ENCODE peak calls at places on chromosomes 13 and 19, in four cellular contexts. D, U, F and L are unnamed samples.

GRCh38 chr13:41428155-41428554 is 29.2 kb upstream of the RGCC start:
- DNase-seq in F (no peak), U (no peak), D (no peak), L (peak; percentile 65)

GRCh38 chr19:10593820-10594637 is 6.9 kb upstream of the AP1M2 start:
- DNase-seq in U (peak; percentile 72), F (no peak), D (no peak), L (no peak)

GRCh38 chr19:53982611-53983010 is 8.8 kb upstream of the CACNG6 start:
- DNase-seq in D (peak; percentile 79), F (no peak), U (no peak), L (peak; percentile 80)

GRCh38 chr19:45471866-45472556 is 4.2 kb downstream of the FOSB start:
- DNase-seq in F (no peak), D (no peak), U (no peak), L (no peak)

GRCh38 chr13:113091891-113092775 is 13.5 kb upstream of the F7 start:
- DNase-seq in F (no peak), U (no peak), D (no peak), L (no peak)

GRCh38 chr13:80040219-80040976 is 300.5 kb downstream of the SPRY2 start:
- DNase-seq in F (no peak), D (peak; percentile 92), U (no peak), L (no peak)

GRCh38 chr19:57570707-57571106 is 8.0 kb downstream of the ZNF416 start:
- DNase-seq in F (no peak), U (no peak), D (no peak), L (no peak)

GRCh38 chr19:42355896-42356295 is 30.5 kb downstream of the MEGF8 start:
- DNase-seq in D (no peak), F (no peak), U (no peak), L (no peak)

GRCh38 chr19:46076951-46077814 is 36.4 kb upstream of the IGFL4 start:
- DNase-seq in U (no peak), F (peak; percentile 90), D (peak; percentile 90), L (peak; percentile 90)

GRCh38 chr13:39900106-39900750 is 244.8 kb downstream of the COG6 start:
- DNase-seq in U (no peak), F (no peak), D (no peak), L (no peak)

GRCh38 chr19:43957891-43958290 is 6.9 kb downstream of the ZNF221 start:
- DNase-seq in F (no peak), D (no peak), U (no peak), L (no peak)

GRCh38 chr19:14073925-14074838 is 1.6 kb downstream of the MISP3 start:
- DNase-seq in F (peak; percentile 61), U (no peak), D (no peak), L (peak; percentile 67)

GRCh38 chr13:113366031-113366588 is 2.2 kb upstream of the GRTP1 start:
- DNase-seq in D (no peak), F (peak; percentile 25), U (no peak), L (no peak)

GRCh38 chr19:50050406-50051223 is 24.8 kb downstream of the ZNF473 start:
- DNase-seq in F (peak; percentile 90), D (peak; percentile 68), U (peak; percentile 23), L (peak; percentile 86)

GRCh38 chr19:50046649-50047503 is 21.1 kb downstream of the ZNF473 start:
- DNase-seq in U (no peak), F (peak; percentile 34), D (peak; percentile 65), L (peak; percentile 50)

GRCh38 chr19:49217382-49217781 is 59.8 kb downstream of the TRPM4 start:
- DNase-seq in U (no peak), D (no peak), F (peak; percentile 1), L (no peak)

GRCh38 chr19:57512845-57513244 is 13.1 kb downstream of the ZNF773 start:
- DNase-seq in U (no peak), D (peak; percentile 60), F (no peak), L (no peak)

GRCh38 chr13:71149498-71150363 is 717.3 kb downstream of the DACH1 start:
- DNase-seq in U (no peak), F (no peak), D (no peak), L (no peak)

GRCh38 chr19:51359294-51359693 is 6.9 kb downstream of the ETFB start:
- DNase-seq in F (no peak), D (peak; percentile 76), U (no peak), L (no peak)

GRCh38 chr13:68099616-68100015 is 869.5 kb upstream of the PCDH9 start:
- DNase-seq in U (no peak), D (peak; percentile 11), F (no peak), L (no peak)

GRCh38 chr19:860481-861098 is 1.1 kb downstream of the CFD start:
- DNase-seq in D (peak; percentile 89), U (no peak), F (peak; percentile 94), L (peak; percentile 83)

GRCh38 chr19:17779281-17779930 is 15.5 kb upstream of the B3GNT3 start:
- DNase-seq in F (peak; percentile 81), U (no peak), D (peak; percentile 90), L (peak; percentile 49)

GRCh38 chr19:17788632-17789031 is 6.3 kb upstream of the B3GNT3 start:
- DNase-seq in U (no peak), F (no peak), D (no peak), L (no peak)

GRCh38 chr19:17787274-17787913 is 7.5 kb upstream of the B3GNT3 start:
- DNase-seq in F (no peak), U (no peak), D (no peak), L (no peak)

GRCh38 chr19:17780781-17781180 is 14.2 kb upstream of the B3GNT3 start:
- DNase-seq in U (no peak), D (no peak), F (no peak), L (no peak)

GRCh38 chr19:17784201-17785008 is 10.5 kb upstream of the B3GNT3 start:
- DNase-seq in D (peak; percentile 76), F (peak; percentile 81), U (no peak), L (peak; percentile 93)
- TF ChIP-seq CTCF in D (peak; percentile 64), F (peak; percentile 87), U (peak; percentile 83), L (peak; percentile 83)

GRCh38 chr19:2986951-2987491 is 9.7 kb downstream of the TLE6 start:
- DNase-seq in F (no peak), D (no peak), U (no peak), L (peak; percentile 88)
- TF ChIP-seq EP300 in F (no peak), D (no peak), U (no peak), L (no peak)

DNA sequence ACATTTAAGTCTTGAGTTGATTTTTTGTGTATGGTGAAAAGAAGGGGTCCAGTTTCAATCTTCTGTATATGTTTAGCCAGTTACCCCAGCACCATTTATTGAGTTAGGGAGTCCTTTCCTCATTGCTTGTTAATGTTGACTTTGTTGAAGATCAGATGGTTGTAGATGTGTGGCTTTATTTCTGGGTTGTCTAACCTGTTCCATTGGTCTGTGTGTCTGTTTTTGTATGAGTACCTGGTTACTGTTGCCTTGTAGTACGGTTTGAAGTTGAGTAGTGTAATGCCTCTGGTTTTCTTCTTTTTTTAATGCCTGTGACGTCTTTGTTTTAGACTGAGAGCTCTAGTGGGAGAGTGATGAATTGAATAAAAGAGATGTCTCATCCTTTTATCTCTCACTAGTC is 83.2 kb downstream of the NBEA start:
- DNase-seq in F (no peak), D (no peak), U (no peak), L (no peak)
- TF ChIP-seq RCOR1 in F (no peak), D (no peak), U (no peak), L (no peak)

DNA sequence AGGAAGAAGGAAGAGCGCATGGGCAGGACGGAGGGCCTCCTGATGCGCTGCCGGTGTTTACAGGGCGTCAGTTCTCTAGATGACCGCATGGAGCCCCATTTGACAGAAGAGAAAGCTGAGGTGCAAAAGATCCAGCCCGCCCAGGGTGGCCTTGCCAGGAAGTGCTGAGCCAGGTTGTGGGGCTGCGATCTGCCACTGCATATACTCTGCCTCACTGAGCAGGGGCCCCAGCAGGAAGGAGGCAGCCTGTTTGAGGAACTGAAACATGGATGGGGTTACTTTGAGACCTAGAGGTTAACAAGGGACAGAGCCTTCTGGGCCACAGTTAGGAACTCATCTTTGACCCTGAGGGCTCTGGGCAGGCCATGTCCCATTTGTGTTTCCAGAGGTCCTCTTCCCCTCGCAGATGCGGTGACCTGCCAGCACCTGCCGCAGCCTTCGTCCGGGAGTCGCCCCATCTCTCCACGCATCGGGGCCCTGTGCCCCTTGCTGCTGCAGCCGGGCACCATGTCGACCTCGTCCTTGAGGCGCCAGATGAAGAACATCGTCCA is 3.2 kb downstream of the EPN1 start:
- DNase-seq in D (no peak), U (peak; percentile 88), F (no peak), L (no peak)
- TF ChIP-seq CTCF in D (no peak), U (peak; percentile 48), F (no peak), L (no peak)

GRCh38 chr13:20825476-20825875 is 51.7 kb upstream of the EEF1AKMT1 start:
- DNase-seq in F (no peak), D (no peak), U (no peak), L (no peak)

GRCh38 chr13:20824762-20825161 is 51.0 kb upstream of the EEF1AKMT1 start:
- DNase-seq in U (no peak), D (no peak), F (no peak), L (no peak)

GRCh38 chr13:20826301-20826700 is 52.5 kb upstream of the EEF1AKMT1 start:
- DNase-seq in D (no peak), F (no peak), U (no peak), L (no peak)

GRCh38 chr13:20822406-20822805 is 48.6 kb upstream of the EEF1AKMT1 start:
- DNase-seq in D (no peak), F (no peak), U (no peak), L (no peak)

GRCh38 chr13:20823071-20823470 is 49.3 kb upstream of the EEF1AKMT1 start:
- DNase-seq in D (no peak), U (no peak), F (no peak), L (no peak)
- TF ChIP-seq EP300 in D (no peak), U (no peak), F (no peak), L (no peak)

GRCh38 chr19:29576761-29577661 is 29.1 kb upstream of the POP4 start:
- DNase-seq in U (peak; percentile 34), F (no peak), D (no peak), L (no peak)
- TF ChIP-seq RCOR1 in U (no peak), F (no peak), D (no peak), L (no peak)

GRCh38 chr13:99605417-99606321 is 104.4 kb downstream of the TM9SF2 start:
- DNase-seq in U (no peak), D (peak; percentile 26), F (peak; percentile 24), L (peak; percentile 64)

GRCh38 chr13:99606322-99607089 is 105.2 kb downstream of the TM9SF2 start:
- DNase-seq in D (peak; percentile 83), F (peak; percentile 93), U (no peak), L (peak; percentile 97)

GRCh38 chr13:99608345-99608744 is 107.1 kb downstream of the TM9SF2 start:
- DNase-seq in U (no peak), F (no peak), D (no peak), L (no peak)

GRCh38 chr13:99614465-99614885 is 113.2 kb downstream of the TM9SF2 start:
- DNase-seq in U (no peak), D (peak; percentile 53), F (peak; percentile 54), L (peak; percentile 32)

GRCh38 chr13:99610702-99611289 is 109.5 kb downstream of the TM9SF2 start:
- DNase-seq in F (no peak), D (no peak), U (no peak), L (no peak)
- TF ChIP-seq CTCF in F (peak; percentile 30), D (no peak), U (no peak), L (peak; percentile 26)

GRCh38 chr13:32022292-32022691 is 9.3 kb upstream of the FRY start:
- DNase-seq in D (no peak), U (no peak), F (no peak), L (no peak)
- TF ChIP-seq EP300 in D (no peak), U (no peak), F (no peak), L (no peak)